ENCODE peak calls at places on chromosomes 7 and 10, in four cellular contexts. T is CD4-positive, alpha-beta T cell; U is brain microvascular endothelial cell; L is hypothalamus. Q is an unnamed sample.

GRCh38 chr7:19522486-19522885 is 186.4 kb downstream of the POLR1F start:
- DNase-seq in L (no peak), U (peak; percentile 81), T (no peak), Q (no peak)

GRCh38 chr10:23974886-23975830 is 233.8 kb upstream of the KIAA1217 start:
- DNase-seq in U (no peak), T (no peak), L (no peak), Q (no peak)

GRCh38 chr10:127354992-127355391 is 158.6 kb upstream of the INSYN2A start:
- DNase-seq in U (no peak), L (no peak), T (no peak), Q (peak; percentile 6)

GRCh38 chr7:99469381-99470065 is 3.2 kb upstream of the ZNF789 start:
- DNase-seq in L (no peak), T (no peak), U (no peak), Q (no peak)

GRCh38 chr7:90999989-91000979 is 263.9 kb upstream of the FZD1 start:
- DNase-seq in T (no peak), U (no peak), L (no peak), Q (no peak)

GRCh38 chr7:179948-180694 is 12.2 kb upstream of the FAM20C start:
- DNase-seq in T (no peak), U (no peak), L (no peak), Q (no peak)

GRCh38 chr7:85030893-85031292 is 156.0 kb downstream of the SEMA3D start:
- DNase-seq in U (peak; percentile 14), T (no peak), L (no peak), Q (no peak)

GRCh38 chr7:44765579-44766415 is 17.1 kb downstream of the ZMIZ2 start:
- DNase-seq in U (no peak), L (no peak), T (no peak), Q (no peak)

GRCh38 chr10:106571216-106571954 is 593.1 kb downstream of the SORCS1 start:
- DNase-seq in T (no peak), U (peak; percentile 11), L (no peak), Q (no peak)

GRCh38 chr7:94300176-94300835 is 94.4 kb upstream of the COL1A2 start:
- DNase-seq in T (no peak), L (no peak), U (peak; percentile 18), Q (no peak)

GRCh38 chr10:23742368-23742767 is 303.5 kb downstream of the OTUD1 start:
- DNase-seq in L (no peak), U (no peak), T (no peak), Q (no peak)

GRCh38 chr10:58348571-58349033 is 13.8 kb downstream of the UBE2D1 start:
- DNase-seq in T (no peak), U (no peak), L (no peak), Q (peak; percentile 8)

GRCh38 chr10:23065549-23065948 is 29.8 kb upstream of the MSRB2 start:
- DNase-seq in T (no peak), U (peak; percentile 53), L (peak; percentile 58), Q (no peak)

GRCh38 chr7:130695840-130696239 is 9.5 kb upstream of the TSGA13 start:
- DNase-seq in U (peak; percentile 11), T (no peak), L (no peak), Q (peak; percentile 1)

GRCh38 chr7:97118306-97118917 is 914 bp downstream of the SDHAF3 start:
- DNase-seq in T (no peak), U (no peak), L (no peak), Q (no peak)

GRCh38 chr10:125087191-125087896 is 73.0 kb downstream of the CTBP2 start:
- DNase-seq in U (no peak), L (no peak), T (no peak), Q (no peak)

GRCh38 chr7:157596026-157596425 is 259.2 kb downstream of the DNAJB6 start:
- DNase-seq in L (no peak), T (no peak), U (no peak), Q (no peak)

GRCh38 chr10:76555271-76555670 is 1082.3 kb downstream of the KCNMA1 start:
- DNase-seq in L (no peak), T (no peak), U (no peak), Q (no peak)

GRCh38 chr7:69042138-69042537 is 556.1 kb upstream of the AUTS2 start:
- DNase-seq in U (no peak), L (no peak), T (no peak), Q (no peak)

GRCh38 chr7:99734987-99735386 is at the start of gene CYP3A7:
- DNase-seq in T (no peak), L (no peak), U (no peak), Q (no peak)

GRCh38 chr10:90945496-90946070 is 24.7 kb upstream of the ANKRD1 start:
- DNase-seq in T (no peak), U (no peak), L (peak; percentile 4), Q (no peak)

GRCh38 chr10:129626801-129627434 is 159.9 kb downstream of the MGMT start:
- DNase-seq in T (no peak), L (no peak), U (no peak), Q (no peak)

GRCh38 chr7:66840316-66840715 is 80.7 kb upstream of the TMEM248 start:
- DNase-seq in T (no peak), U (no peak), L (no peak), Q (no peak)

GRCh38 chr7:17843041-17843440 is 97.3 kb downstream of the SNX13 start:
- DNase-seq in T (no peak), L (no peak), U (no peak), Q (no peak)

GRCh38 chr10:95814011-95814727 is 58.2 kb downstream of the ENTPD1 start:
- DNase-seq in T (no peak), U (peak; percentile 92), L (no peak), Q (no peak)

GRCh38 chr7:315516-316265 is 25.7 kb downstream of the FOXL3 start:
- DNase-seq in T (no peak), U (no peak), L (no peak), Q (no peak)

Q was measured in DMS153.